ENCODE peak calls at places on chromosomes 1 and 21, in eight cellular contexts. O is MM.1S; D is NCI-H187; F is hepatocyte; Z is globus pallidus; C is fibroblast of lung; G is CD8-positive, alpha-beta memory T cell; Y is heart right ventricle. B is an unnamed sample.

GRCh38 chr1:82534996-82535395 is 734.3 kb downstream of the ADGRL2 start:
- DNase-seq in G (no peak), C (peak; percentile 37), O (no peak), D (no peak), Z (no peak), F (no peak), Y (no peak), B (no peak)

GRCh38 chr1:105865546-105865945 is 1190.9 kb upstream of the PRMT6 start:
- DNase-seq in G (no peak), O (no peak), Z (no peak), C (peak; percentile 7), Y (no peak), D (no peak), F (no peak), B (no peak)

GRCh38 chr1:36847761-36848160 is 186.6 kb downstream of the GRIK3 start:
- DNase-seq in F (no peak), D (no peak), Z (no peak), C (no peak), G (no peak), O (no peak), Y (no peak), B (no peak)

GRCh38 chr21:14318598-14318997 is 64.3 kb downstream of the HSPA13 start:
- DNase-seq in Z (no peak), D (no peak), G (no peak), Y (no peak), F (no peak), O (no peak), C (no peak), B (no peak)

GRCh38 chr1:229231754-229232119 is 39.2 kb upstream of the RAB4A start:
- DNase-seq in D (no peak), G (no peak), Z (peak; percentile 80), C (no peak), F (no peak), O (no peak), Y (no peak), B (no peak)

GRCh38 chr1:19468397-19468956 is 16.9 kb downstream of the CAPZB start:
- DNase-seq in Y (peak; percentile 45), O (no peak), D (peak; percentile 81), F (peak; percentile 76), Z (no peak), G (peak; percentile 62), C (no peak), B (peak; percentile 66)

GRCh38 chr21:16752109-16752508 is 760.7 kb upstream of the CXADR start:
- DNase-seq in F (no peak), G (no peak), O (no peak), D (no peak), C (no peak), Y (no peak), Z (peak; percentile 40), B (no peak)

GRCh38 chr1:89812992-89813391 is 7.8 kb upstream of the LRRC8D start:
- DNase-seq in D (no peak), Y (no peak), Z (no peak), F (peak; percentile 52), G (no peak), O (no peak), C (peak; percentile 34), B (no peak)

GRCh38 chr1:220271706-220272046 is 577 bp downstream of the RAB3GAP2 start:
- DNase-seq in Z (peak; percentile 12), D (no peak), O (no peak), G (no peak), C (peak; percentile 39), F (no peak), Y (no peak), B (peak; percentile 29)

GRCh38 chr1:202691846-202692245 is 18.4 kb downstream of the SYT2 start:
- DNase-seq in G (no peak), F (no peak), Y (no peak), D (peak; percentile 72), C (no peak), Z (no peak), O (no peak), B (no peak)

GRCh38 chr1:40856656-40857302 is 5.4 kb downstream of the CITED4 start:
- DNase-seq in O (no peak), Z (no peak), Y (no peak), F (no peak), C (no peak), G (no peak), D (no peak), B (no peak)

GRCh38 chr1:201499795-201500669 is 6.9 kb downstream of the CSRP1 start:
- DNase-seq in Y (peak; percentile 47), G (no peak), F (no peak), Z (peak; percentile 97), D (no peak), C (no peak), O (no peak), B (no peak)

GRCh38 chr1:6118415-6118814 is 61.7 kb downstream of the CHD5 start:
- DNase-seq in D (no peak), O (no peak), F (no peak), Y (no peak), C (peak; percentile 12), Z (no peak), G (no peak), B (no peak)

GRCh38 chr1:236103646-236104218 is 38.6 kb upstream of the GPR137B start:
- DNase-seq in D (no peak), Z (peak; percentile 50), G (peak; percentile 44), C (peak; percentile 27), O (peak; percentile 56), F (peak; percentile 77), Y (no peak), B (peak; percentile 66)

GRCh38 chr1:43835141-43836021 is 98.2 kb upstream of the ARTN start:
- DNase-seq in G (no peak), D (no peak), C (peak; percentile 97), O (peak; percentile 58), F (no peak), Y (no peak), Z (peak; percentile 22), B (no peak)

GRCh38 chr1:207817778-207818751 is 66.2 kb downstream of the CD46 start:
- DNase-seq in O (no peak), D (no peak), C (no peak), Z (no peak), Y (no peak), G (no peak), F (no peak), B (no peak)

GRCh38 chr1:1477206-1477605 is 5.6 kb downstream of the ATAD3B start:
- DNase-seq in G (no peak), O (no peak), Z (no peak), D (no peak), Y (no peak), F (no peak), C (no peak), B (no peak)

GRCh38 chr1:211742889-211743529 is 67.6 kb upstream of the NEK2 start:
- DNase-seq in G (no peak), Z (no peak), C (no peak), D (no peak), O (no peak), F (no peak), Y (no peak), B (no peak)

GRCh38 chr1:183163311-183163710 is 22.8 kb upstream of the LAMC2 start:
- DNase-seq in Y (no peak), C (peak; percentile 95), D (no peak), O (no peak), F (no peak), G (no peak), Z (no peak), B (no peak)

GRCh38 chr21:43921979-43922945 is 57.2 kb downstream of the AGPAT3 start:
- DNase-seq in Y (no peak), Z (no peak), G (peak; percentile 60), D (no peak), F (no peak), C (peak; percentile 40), O (no peak), B (peak; percentile 40)

GRCh38 chr1:92784051-92784638 is 763 bp downstream of the EVI5 start:
- DNase-seq in G (peak; percentile 48), O (peak; percentile 52), D (no peak), C (peak; percentile 80), F (peak; percentile 42), Y (no peak), Z (peak; percentile 47), B (peak; percentile 37)

GRCh38 chr1:197776348-197777082 is 1.2 kb upstream of the DENND1B start:
- DNase-seq in F (no peak), C (peak; percentile 97), Z (no peak), Y (no peak), O (peak; percentile 53), G (peak; percentile 44), D (no peak), B (peak; percentile 40)

GRCh38 chr21:16069713-16070112 is 339.9 kb downstream of the USP25 start:
- DNase-seq in Z (no peak), O (no peak), D (no peak), C (peak; percentile 62), F (no peak), Y (no peak), G (no peak), B (no peak)

GRCh38 chr1:180171691-180172090 is 17.0 kb downstream of the QSOX1 start:
- DNase-seq in D (no peak), Z (no peak), Y (no peak), C (no peak), G (no peak), O (no peak), F (no peak), B (no peak)

GRCh38 chr1:156574039-156574633 is 1.8 kb upstream of the IQGAP3 start:
- DNase-seq in Y (no peak), G (no peak), O (no peak), F (no peak), D (no peak), C (no peak), Z (no peak), B (no peak)

GRCh38 chr1:162541619-162542141 is 19.8 kb upstream of the UAP1 start:
- DNase-seq in Y (no peak), Z (no peak), G (no peak), F (peak; percentile 52), O (no peak), C (peak; percentile 99), D (no peak), B (no peak)